ENCODE peak calls at places on chromosomes 4 and X, in seven cellular contexts. J, T, F, N, S, U and M are unnamed samples. For H3K27me3, the result is how much of the 10 kb centered on the place peaks cover.

GRCh38 chr4:118373614-118374255 is 20.9 kb upstream of the PRSS12 start:
- DNase-seq in J (no peak), T (no peak), F (no peak), N (no peak), S (no peak), U (no peak), M (no peak)

GRCh38 chrX:8504451-8504850 is 39.8 kb downstream of the VCX3B start:
- DNase-seq in J (no peak), T (no peak), F (peak), N (no peak), S (no peak), U (no peak), M (peak)

GRCh38 chrX:129593137-129593536 is 53.1 kb downstream of the OCRL start:
- DNase-seq in J (no peak), T (no peak), F (peak), N (no peak), S (no peak), U (no peak), M (no peak)

GRCh38 chrX:9171841-9172240 is 137.9 kb upstream of the FAM9B start:
- DNase-seq in J (no peak), T (no peak), F (no peak), N (no peak), S (no peak), U (no peak), M (peak)

GRCh38 chr4:81472249-81473085 is 760 bp upstream of the RASGEF1B start:
- DNase-seq in J (peak), T (no peak), F (no peak), N (peak), S (no peak), U (no peak), M (no peak)

GRCh38 chr4:156751486-156751885 is 220.1 kb downstream of the PDGFC start:
- DNase-seq in J (no peak), T (no peak), F (peak), N (no peak), S (no peak), U (no peak), M (no peak)

GRCh38 chrX:20595928-20596550 is 329.3 kb upstream of the RPS6KA3 start:
- DNase-seq in J (no peak), T (no peak), F (peak), N (no peak), S (no peak), U (no peak), M (no peak)

GRCh38 chr4:105147226-105148151 is 813 bp downstream of the TET2 start:
- DNase-seq in J (peak), T (peak), F (peak), N (peak), S (peak), U (no peak), M (no peak)

GRCh38 chrX:101803451-101803850 is 128.4 kb downstream of the ZMAT1 start:
- DNase-seq in J (no peak), T (no peak), F (no peak), N (no peak), S (no peak), U (no peak), M (no peak)

GRCh38 chr4:166078956-166079355 is 205.9 kb downstream of the TLL1 start:
- DNase-seq in J (no peak), T (no peak), F (peak), N (no peak), S (no peak), U (no peak), M (no peak)

GRCh38 chrX:155035688-155036087 is 9.0 kb downstream of the FUNDC2 start:
- DNase-seq in J (no peak), T (no peak), F (no peak), N (no peak), S (no peak), U (no peak), M (no peak)

DNA sequence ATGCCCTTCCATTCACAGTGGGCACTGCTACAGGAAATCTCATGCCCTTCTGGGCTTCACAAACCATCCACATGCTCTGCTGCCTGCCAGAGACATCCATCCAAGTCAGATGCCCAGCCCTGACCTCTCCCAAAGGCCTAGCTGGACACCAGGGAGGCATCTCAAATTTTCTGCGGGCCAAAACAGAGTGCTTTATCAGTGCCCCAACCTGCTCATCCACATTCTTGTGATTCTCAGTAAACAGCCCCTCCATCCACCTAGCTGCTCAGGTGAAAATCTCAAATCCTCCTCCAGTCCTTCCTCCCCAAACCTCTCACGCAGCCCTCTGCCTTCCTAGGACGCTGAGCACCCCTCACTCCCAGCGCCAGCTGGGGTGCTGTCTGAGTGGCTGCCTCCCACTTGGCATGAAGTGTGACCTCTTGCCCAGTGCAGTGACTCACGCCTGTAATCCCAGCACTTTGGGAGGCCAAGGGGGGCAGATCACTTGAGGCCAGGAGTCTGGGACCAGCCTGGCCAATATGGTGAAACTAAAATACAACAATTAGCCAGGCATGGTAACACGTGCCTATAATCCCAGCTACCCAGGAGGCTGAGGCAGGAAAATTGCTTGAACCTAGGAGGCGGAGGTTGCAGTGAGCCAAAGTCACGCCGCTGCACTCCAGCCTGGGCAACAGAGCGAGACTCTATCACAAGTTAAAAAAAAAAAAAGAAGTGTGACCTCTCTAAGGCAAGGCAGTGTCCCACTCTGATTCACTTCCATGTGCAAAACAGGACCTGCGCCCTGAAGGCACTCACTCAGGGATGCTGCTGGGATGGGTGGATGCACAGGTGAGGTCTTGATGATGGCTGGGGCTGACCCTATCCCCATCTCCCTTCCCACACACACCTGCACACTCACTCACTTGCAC is 1.7 kb upstream of the AFAP1 start:
- DNase-seq in J (no peak), T (peak), F (no peak), N (peak), S (no peak), U (no peak), M (no peak)
- H3K4me3 ChIP-seq in J (no peak), T (no peak), F (no peak), N (no peak), S (no peak), U (no peak), M (no peak)

GRCh38 chr4:80015407-80016189 is 57.4 kb downstream of the ANTXR2 start:
- DNase-seq in J (no peak), T (no peak), F (no peak), N (no peak), S (no peak), U (no peak), M (no peak)

GRCh38 chr4:80014531-80014930 is 58.5 kb downstream of the ANTXR2 start:
- DNase-seq in J (no peak), T (no peak), F (no peak), N (no peak), S (no peak), U (no peak), M (no peak)

GRCh38 chr4:80012291-80012690 is 60.7 kb downstream of the ANTXR2 start:
- DNase-seq in J (no peak), T (no peak), F (no peak), N (no peak), S (no peak), U (no peak), M (no peak)

GRCh38 chr4:80016506-80016905 is 56.5 kb downstream of the ANTXR2 start:
- DNase-seq in J (no peak), T (no peak), F (no peak), N (no peak), S (no peak), U (no peak), M (no peak)

GRCh38 chr4:80017125-80017854 is 55.7 kb downstream of the ANTXR2 start:
- DNase-seq in J (no peak), T (no peak), F (peak), N (no peak), S (no peak), U (no peak), M (peak)
- H3K27me3 ChIP-seq in J (under half), T (under half), F (under half), N (under half), S (under half), U (under half), M (under half)

GRCh38 chrX:109967151-109967550 is 35.8 kb upstream of the TMEM164 start:
- DNase-seq in J (no peak), T (no peak), F (peak), N (no peak), S (no peak), U (no peak), M (no peak)

GRCh38 chrX:109966246-109966645 is 36.7 kb upstream of the TMEM164 start:
- DNase-seq in J (no peak), T (no peak), F (peak), N (no peak), S (no peak), U (no peak), M (no peak)

GRCh38 chrX:109959356-109959871 is 43.5 kb upstream of the TMEM164 start:
- DNase-seq in J (no peak), T (no peak), F (no peak), N (no peak), S (no peak), U (no peak), M (no peak)

DNA sequence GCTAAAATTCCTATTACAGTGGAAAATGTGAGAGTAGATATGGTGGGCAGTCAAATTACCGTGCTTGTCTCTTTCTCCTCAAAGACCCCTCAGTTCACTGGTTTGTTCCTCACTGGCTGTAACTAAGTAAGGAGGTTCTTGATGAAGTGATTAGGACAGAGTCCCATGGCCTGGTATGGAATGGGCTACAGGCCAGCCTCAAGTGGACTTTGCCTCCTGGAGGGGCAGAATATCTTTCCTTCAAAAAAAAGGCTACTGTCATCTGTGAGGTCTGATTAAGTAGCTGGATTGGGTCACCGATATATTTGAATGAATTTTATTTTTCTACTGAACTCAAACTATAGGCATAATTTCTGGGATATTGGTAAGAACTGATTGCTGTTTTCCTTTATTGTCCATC is 38.5 kb upstream of the TMEM164 start:
- DNase-seq in J (peak), T (no peak), F (no peak), N (no peak), S (no peak), U (no peak), M (no peak)
- H3K4me3 ChIP-seq in J (no peak), T (no peak), F (no peak), N (no peak), S (no peak), U (no peak), M (no peak)

GRCh38 chr4:121950680-121951569 is 935 bp downstream of the TRPC3 start:
- DNase-seq in J (peak), T (peak), F (no peak), N (peak), S (no peak), U (no peak), M (no peak)
- H3K27me3 ChIP-seq in J (under half), T (under half), F (under half), N (under half), S (under half), U (under half), M (under half)

GRCh38 chrX:13570245-13570573 is 808 bp downstream of the EGFL6 start:
- DNase-seq in J (no peak), T (no peak), F (no peak), N (no peak), S (no peak), U (no peak), M (no peak)
- H3K4me3 ChIP-seq in J (no peak), T (no peak), F (no peak), N (no peak), S (no peak), U (no peak), M (no peak)

GRCh38 chr4:3466691-3467600 is 3.8 kb downstream of the DOK7 start:
- DNase-seq in J (no peak), T (no peak), F (no peak), N (no peak), S (no peak), U (peak), M (no peak)
- H3K27me3 ChIP-seq in J (under half), T (under half), F (under half), N (under half), S (under half), U (under half), M (under half)

DNA sequence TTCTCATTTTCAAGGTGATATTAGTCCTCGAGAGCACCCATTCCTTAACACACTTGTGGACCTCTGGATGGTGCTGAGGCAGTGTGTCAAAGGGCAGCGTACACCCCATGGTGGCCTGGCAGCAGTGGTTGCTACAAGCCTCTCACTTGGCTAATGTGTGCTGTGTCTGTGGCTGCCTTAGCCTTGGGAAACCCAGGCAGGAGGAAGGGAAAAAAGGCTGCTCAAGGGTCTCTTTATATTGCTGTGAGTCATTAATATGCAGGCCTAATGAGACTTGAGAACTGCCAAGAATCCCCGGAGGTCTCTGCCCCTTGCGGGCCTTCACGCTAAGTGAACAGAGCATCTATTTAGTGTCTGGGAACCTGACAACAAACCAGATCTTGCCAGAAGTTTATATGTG is 7.0 kb downstream of the PCDH10 start:
- DNase-seq in J (no peak), T (no peak), F (no peak), N (no peak), S (no peak), U (no peak), M (no peak)
- H3K4me3 ChIP-seq in J (no peak), T (no peak), F (no peak), N (no peak), S (no peak), U (no peak), M (no peak)

DNA sequence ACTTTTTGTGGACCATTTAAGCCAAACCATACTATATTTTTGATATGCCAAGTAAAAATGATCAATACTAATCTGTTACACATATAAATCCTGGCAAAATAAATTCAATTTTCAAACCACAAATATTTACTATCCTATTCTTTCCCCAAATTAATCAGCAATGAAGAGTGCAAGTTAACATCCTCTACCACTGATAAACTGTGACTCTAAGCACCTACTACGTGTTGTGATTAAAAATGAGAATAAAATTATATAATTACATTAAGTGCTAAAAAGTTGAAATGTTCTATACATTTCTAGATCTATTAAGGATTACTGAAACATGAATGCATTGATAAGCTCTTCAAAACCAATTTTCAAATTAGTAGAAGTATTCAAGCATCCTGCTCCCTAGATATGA is 3.4 kb downstream of the KLHL15 start:
- DNase-seq in J (no peak), T (no peak), F (no peak), N (no peak), S (no peak), U (no peak), M (no peak)
- H3K27me3 ChIP-seq in J (under half), T (under half), F (under half), N (under half), S (under half), U (under half), M (under half)